ENCODE peak calls at places on chromosomes 1 and 21, in eight cellular contexts. V, B, A, C, X, N, Y and D are unnamed samples.

GRCh38 chr21:43204638-43205037 is 35.8 kb downstream of the CRYAA start:
- DNase-seq in Y (no peak), X (no peak), C (no peak), A (no peak), V (no peak), B (no peak), N (no peak), D (no peak)

GRCh38 chr1:212902054-212902453 is 44.0 kb downstream of the FLVCR1 start:
- DNase-seq in V (no peak), X (no peak), C (no peak), A (no peak), N (no peak), B (no peak), Y (no peak), D (no peak)

GRCh38 chr1:151995774-151996173 is 2.1 kb upstream of the S100A10 start:
- DNase-seq in Y (no peak), C (no peak), V (no peak), N (no peak), A (no peak), X (peak; percentile 47), B (no peak), D (no peak)

GRCh38 chr1:212971312-212971711 is 21.0 kb downstream of the VASH2 start:
- DNase-seq in N (no peak), A (no peak), C (no peak), B (no peak), X (no peak), V (no peak), Y (no peak), D (no peak)

GRCh38 chr1:156559086-156559796 is 13.1 kb downstream of the IQGAP3 start:
- DNase-seq in V (no peak), C (no peak), N (no peak), X (no peak), B (no peak), A (no peak), Y (no peak), D (no peak)

GRCh38 chr1:157751283-157751682 is 25.6 kb downstream of the FCRL2 start:
- DNase-seq in C (no peak), X (no peak), A (no peak), N (no peak), V (no peak), Y (no peak), B (no peak), D (no peak)

GRCh38 chr1:71857862-71858261 is 424.5 kb downstream of the NEGR1 start:
- DNase-seq in N (no peak), X (no peak), Y (no peak), C (peak; percentile 86), B (no peak), V (no peak), A (peak; percentile 10), D (no peak)

GRCh38 chr1:2098301-2098698 is 48.1 kb downstream of the PRKCZ start:
- DNase-seq in A (no peak), N (no peak), Y (no peak), X (no peak), C (no peak), B (no peak), V (no peak), D (no peak)

GRCh38 chr1:10637833-10638558 is 158.4 kb downstream of the CASZ1 start:
- DNase-seq in V (no peak), C (no peak), X (no peak), Y (no peak), B (no peak), A (no peak), N (no peak), D (no peak)

GRCh38 chr1:166869318-166870099 is 6.6 kb downstream of the TADA1 start:
- DNase-seq in C (no peak), B (no peak), X (no peak), Y (no peak), V (no peak), A (no peak), N (no peak), D (no peak)

GRCh38 chr1:66302810-66303209 is 231.1 kb upstream of the SGIP1 start:
- DNase-seq in Y (no peak), X (peak; percentile 49), C (no peak), N (no peak), A (no peak), B (no peak), V (no peak), D (no peak)

GRCh38 chr1:54944610-54945392 is 35.6 kb upstream of the TMEM61 start:
- DNase-seq in V (peak; percentile 82), A (peak; percentile 69), B (peak; percentile 76), N (peak; percentile 77), X (peak; percentile 85), Y (peak; percentile 86), C (peak; percentile 90), D (peak; percentile 72)

GRCh38 chr1:33578557-33579448 is 106.4 kb downstream of the ZSCAN20 start:
- DNase-seq in Y (peak; percentile 27), N (no peak), X (no peak), V (no peak), A (no peak), C (no peak), B (no peak), D (no peak)

GRCh38 chr1:204074274-204075115 is 1.6 kb downstream of the SOX13 start:
- DNase-seq in N (no peak), X (peak; percentile 52), C (peak; percentile 79), Y (peak; percentile 71), B (peak; percentile 80), V (peak; percentile 81), A (peak; percentile 83), D (peak; percentile 64)

GRCh38 chr1:173508541-173508940 is 31.4 kb downstream of the PRDX6 start:
- DNase-seq in C (no peak), Y (no peak), V (no peak), A (no peak), X (peak; percentile 39), B (no peak), N (no peak), D (no peak)

GRCh38 chr1:7322283-7322785 is 448.8 kb upstream of the VAMP3 start:
- DNase-seq in V (no peak), B (no peak), A (no peak), X (peak; percentile 65), C (no peak), N (no peak), Y (no peak), D (no peak)

GRCh38 chr1:19011832-19012231 is 55.4 kb upstream of the IFFO2 start:
- DNase-seq in X (no peak), N (no peak), V (no peak), B (no peak), Y (no peak), C (no peak), A (no peak), D (no peak)

GRCh38 chr1:58848818-58849411 is 65.1 kb upstream of the JUN start:
- DNase-seq in Y (peak; percentile 13), A (peak; percentile 52), V (peak; percentile 25), N (no peak), B (peak; percentile 87), C (peak; percentile 99), X (peak; percentile 98), D (no peak)
- TF ChIP-seq CTCF in Y (no peak), A (no peak), V (no peak), N (no peak), B (no peak), C (peak; percentile 42), X (peak; percentile 16), D (no peak)

DNA sequence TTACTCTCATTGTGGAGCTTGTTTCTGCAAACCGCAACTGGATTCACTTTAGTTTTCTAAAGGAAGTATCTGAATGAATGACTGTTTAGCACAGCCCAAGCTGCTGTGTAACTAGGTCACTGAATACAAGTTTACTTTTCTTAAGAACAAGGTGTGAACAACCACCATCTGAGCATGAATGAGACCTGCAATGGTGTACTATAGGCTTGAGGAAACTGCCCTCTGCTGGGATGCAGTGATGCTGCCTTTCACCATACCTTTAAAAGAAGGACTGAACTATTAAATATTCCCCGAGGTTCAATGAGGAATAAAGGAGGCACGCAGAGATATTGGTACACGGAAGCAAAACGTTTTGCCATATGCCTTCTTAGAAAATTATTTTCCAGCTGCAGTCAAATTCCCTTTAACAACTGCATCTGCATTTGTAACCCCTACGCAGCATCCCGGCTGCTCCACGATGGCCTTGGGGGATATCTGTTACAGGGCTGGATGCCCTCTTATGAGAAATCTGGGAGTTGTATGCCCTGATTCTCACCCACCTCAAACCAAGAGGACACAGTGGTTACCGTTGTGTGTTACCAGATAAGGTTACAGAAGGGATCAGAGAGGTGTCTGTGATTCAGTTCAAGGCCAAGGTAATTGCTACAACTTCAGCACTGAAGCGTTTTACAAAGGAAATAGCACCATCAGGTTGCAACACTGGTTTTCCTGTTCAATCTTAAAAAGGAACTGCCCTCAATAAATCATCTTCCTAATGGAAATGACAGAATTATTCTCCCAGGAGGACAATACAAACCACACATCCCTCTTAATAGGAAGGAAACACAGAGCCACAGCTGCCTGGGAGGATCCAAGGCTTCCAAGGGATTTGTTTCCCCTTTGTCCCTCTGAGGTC is 470.5 kb downstream of the LTN1 start:
- DNase-seq in A (no peak), N (no peak), X (peak; percentile 79), Y (peak; percentile 33), B (no peak), V (no peak), C (peak; percentile 88), D (no peak)
- TF ChIP-seq CTCF in A (peak; percentile 27), N (no peak), X (peak; percentile 71), Y (peak; percentile 44), B (no peak), V (no peak), C (peak; percentile 70), D (no peak)

DNA sequence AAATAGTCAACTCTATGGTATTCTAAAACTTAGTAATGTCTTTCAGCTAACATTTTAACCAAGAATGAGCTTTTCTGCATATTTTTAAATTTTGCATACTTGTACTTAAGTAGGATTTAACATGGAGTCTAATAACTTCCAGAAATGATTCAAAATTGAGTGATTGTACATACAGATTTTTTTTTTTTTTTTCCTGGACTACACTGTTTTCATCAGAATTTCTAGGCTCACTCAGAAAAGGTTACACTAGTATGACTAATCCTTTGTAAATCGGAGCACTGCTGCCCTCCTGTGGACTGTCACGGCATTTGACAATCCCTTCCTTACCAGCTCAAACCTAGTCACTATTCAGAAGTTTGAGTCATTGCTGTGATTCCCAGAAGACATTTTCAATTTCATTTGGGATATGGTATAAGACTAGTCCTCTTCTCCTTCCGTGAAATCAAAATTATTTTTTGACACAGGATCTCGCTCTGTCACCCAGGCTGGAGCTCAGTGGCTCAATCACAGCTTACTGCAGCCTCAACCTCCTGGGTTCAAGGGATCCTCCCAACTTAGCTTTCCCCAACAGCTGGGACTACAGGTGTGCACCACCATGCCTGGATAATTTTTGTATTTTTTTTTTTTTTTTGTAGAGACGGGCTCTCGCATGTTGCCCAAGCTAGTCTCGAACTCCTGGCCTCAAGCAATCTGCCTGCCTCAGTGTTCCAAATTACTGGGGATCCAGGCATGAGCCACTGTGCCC is 45.5 kb downstream of the CD46 start:
- DNase-seq in N (peak; percentile 81), X (peak; percentile 89), C (peak; percentile 91), A (peak; percentile 83), B (peak; percentile 92), Y (peak; percentile 73), V (peak; percentile 90), D (peak; percentile 77)
- TF ChIP-seq CTCF in N (peak; percentile 46), X (peak; percentile 85), C (peak; percentile 81), A (peak; percentile 84), B (peak; percentile 76), Y (peak; percentile 82), V (peak; percentile 82), D (peak; percentile 80)

DNA sequence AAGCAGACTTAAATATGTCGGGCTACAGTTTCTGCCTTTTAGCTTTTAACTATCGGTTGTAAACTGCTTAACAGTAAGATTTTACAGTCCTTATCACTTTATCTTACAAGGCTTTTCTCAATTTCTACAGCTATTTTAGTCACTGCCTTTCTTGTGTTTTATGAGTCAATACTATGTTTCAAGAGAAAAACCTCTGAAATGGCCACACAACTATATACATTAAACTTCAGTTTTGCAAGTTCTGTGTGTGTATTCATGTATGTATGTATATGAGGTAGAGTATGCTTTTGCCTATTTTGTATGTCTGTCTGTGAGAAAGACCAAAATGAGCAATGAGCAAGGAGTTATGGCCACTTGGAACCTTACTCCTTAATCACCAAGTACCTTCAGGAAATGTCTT is 169.8 kb downstream of the SYT2 start:
- DNase-seq in A (no peak), X (no peak), Y (no peak), N (no peak), V (no peak), B (no peak), C (peak; percentile 9), D (no peak)
- TF ChIP-seq CTCF in A (no peak), X (no peak), Y (no peak), N (no peak), V (no peak), B (no peak), C (no peak), D (no peak)